ENCODE peak calls at places on chromosomes 13 and 19, in ten cellular contexts. I is left ventricle myocardium inferior, U is aorta, D is neural progenitor cell, Z is dorsolateral prefrontal cortex, X is SK-N-SH, V is fibroblast of lung, T is retinal pigment epithelial cell, M is hepatocyte, Y is cardiac fibroblast. F is an unnamed sample.
A peak's percentile ranks its signal among the peaks of the same experiment; 100 is the strongest.

GRCh38 chr19:18021121-18021755 is 13.3 kb downstream of the ARRDC2 start:
- DNase-seq in V (peak; percentile 71), U (peak; percentile 96), Y (peak; percentile 95), T (no peak), I (peak; percentile 91), Z (peak; percentile 69), X (no peak), D (no peak), M (no peak), F (peak; percentile 96)

GRCh38 chr13:40452038-40452666 is 214.3 kb downstream of the FOXO1 start:
- DNase-seq in T (no peak), I (no peak), D (no peak), X (no peak), Y (no peak), U (no peak), Z (no peak), M (no peak), V (no peak), F (no peak)

GRCh38 chr19:31718041-31718440 is 368.8 kb upstream of the TSHZ3 start:
- DNase-seq in U (no peak), T (no peak), Y (no peak), V (peak; percentile 39), I (no peak), D (no peak), Z (no peak), X (peak; percentile 42), M (no peak), F (peak; percentile 4)

GRCh38 chr13:76210262-76210661 is 574.1 kb downstream of the LMO7 start:
- DNase-seq in Y (peak; percentile 12), I (peak; percentile 47), D (no peak), Z (no peak), U (no peak), T (no peak), V (peak; percentile 13), M (no peak), X (no peak), F (peak; percentile 9)

GRCh38 chr19:35307990-35308389 is 16.0 kb downstream of the MAG start:
- DNase-seq in I (no peak), U (no peak), V (no peak), T (no peak), D (no peak), X (no peak), Z (no peak), M (no peak), Y (no peak), F (no peak)

GRCh38 chr19:2446390-2446789 is 10.4 kb downstream of the LMNB2 start:
- DNase-seq in V (no peak), M (no peak), X (no peak), U (peak; percentile 38), I (no peak), T (peak; percentile 51), Y (no peak), D (no peak), Z (no peak), F (no peak)

GRCh38 chr13:37602743-37603381 is 4.3 kb upstream of the POSTN start:
- DNase-seq in U (no peak), T (no peak), M (peak; percentile 10), Z (no peak), X (peak; percentile 3), V (peak; percentile 64), I (no peak), D (no peak), Y (peak; percentile 63), F (peak; percentile 61)

GRCh38 chr13:68927387-68928026 is 1180.1 kb upstream of the ATXN8OS start:
- DNase-seq in V (peak; percentile 0), D (peak; percentile 83), Z (no peak), I (no peak), T (peak; percentile 7), U (no peak), Y (no peak), M (peak; percentile 70), X (peak; percentile 6), F (peak; percentile 11)

GRCh38 chr13:31982540-31982939 is 49.0 kb upstream of the FRY start:
- DNase-seq in V (peak; percentile 95), I (peak; percentile 68), X (peak; percentile 54), D (no peak), Z (no peak), T (peak; percentile 94), M (peak; percentile 70), U (peak; percentile 88), Y (peak; percentile 98), F (peak; percentile 98)

GRCh38 chr19:38277549-38277948 is 13.2 kb downstream of the SPINT2 start:
- DNase-seq in V (peak; percentile 68), U (no peak), Y (peak; percentile 59), Z (no peak), I (no peak), M (no peak), T (no peak), D (no peak), X (no peak), F (peak; percentile 47)
- H3K4me3 ChIP-seq in V (no peak overlapping the region), U (peak overlapping the region; percentile 39), Y (no peak overlapping the region), Z (no peak overlapping the region), I (peak overlapping the region; percentile 13), M (no peak overlapping the region), T (no peak overlapping the region), D (no peak overlapping the region), X (no peak overlapping the region), F (no peak overlapping the region)

GRCh38 chr19:53103141-53103902 is at the start of gene ZNF160:
- DNase-seq in Z (peak; percentile 98), D (peak; percentile 98), V (peak; percentile 95), U (peak; percentile 100), X (peak; percentile 100), T (peak; percentile 83), Y (peak; percentile 96), I (peak; percentile 100), M (peak; percentile 99), F (peak; percentile 98)

GRCh38 chr19:53103903-53104203 is 631 bp upstream of the ZNF160 start:
- DNase-seq in Z (no peak), D (no peak), V (no peak), X (no peak), M (no peak), U (no peak), I (no peak), Y (no peak), T (peak; percentile 13), F (no peak)

GRCh38 chr19:53101518-53101917 is 1.7 kb downstream of the ZNF160 start:
- DNase-seq in I (no peak), M (peak; percentile 64), Z (no peak), V (no peak), Y (peak; percentile 24), T (no peak), D (no peak), X (peak; percentile 34), U (no peak), F (peak; percentile 29)

GRCh38 chr19:53102186-53102585 is 1.0 kb downstream of the ZNF160 start:
- DNase-seq in I (no peak), V (no peak), Z (no peak), T (no peak), Y (peak; percentile 3), M (peak; percentile 20), U (no peak), D (peak; percentile 47), X (peak; percentile 59), F (no peak)

DNA sequence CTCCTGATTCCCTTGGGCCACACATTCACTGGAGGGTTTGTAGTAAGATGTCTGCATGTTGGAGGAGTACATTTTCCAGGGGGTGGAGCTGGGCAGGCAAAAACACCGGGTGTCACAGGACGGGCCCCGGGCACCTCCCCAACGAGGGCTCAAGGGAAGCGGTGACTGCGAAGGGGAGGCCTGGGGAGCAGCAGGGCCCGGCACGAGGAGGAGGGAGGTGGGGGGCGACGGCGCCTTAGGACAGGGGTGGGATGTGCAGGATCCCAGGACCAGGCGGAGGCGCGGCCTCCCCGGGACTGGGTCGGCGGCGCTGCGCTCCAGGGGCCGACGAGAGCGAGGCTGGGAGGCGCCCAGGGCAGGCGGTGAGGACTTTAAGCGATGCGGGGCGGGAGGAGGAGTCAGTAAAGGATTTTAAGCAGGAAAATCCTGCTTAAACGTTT is 501 bp downstream of the ZNF160 start:
- DNase-seq in M (peak; percentile 65), U (peak; percentile 64), Z (no peak), X (peak; percentile 69), D (peak; percentile 61), T (peak; percentile 7), V (peak; percentile 24), I (peak; percentile 40), Y (peak; percentile 51), F (peak; percentile 60)
- H3K4me3 ChIP-seq in M (peak overlapping the region; percentile 85), U (peak overlapping the region; percentile 61), Z (peak overlapping the region; percentile 94), X (peak overlapping the region; percentile 90), D (peak overlapping the region; percentile 86), T (peak overlapping the region; percentile 94), V (peak overlapping the region; percentile 80), I (peak overlapping the region; percentile 93), Y (peak overlapping the region; percentile 88), F (peak overlapping the region; percentile 96)

GRCh38 chr19:37506387-37507166 is at the start of gene ZNF793:
- DNase-seq in U (peak; percentile 83), Y (peak; percentile 85), M (peak; percentile 91), T (peak; percentile 62), Z (peak; percentile 72), D (peak; percentile 90), X (peak; percentile 75), I (peak; percentile 85), V (peak; percentile 92), F (peak; percentile 88)
- H3K4me3 ChIP-seq in U (peak within 1 kb of the TSS; percentile 95), Y (peak within 1 kb of the TSS; percentile 60), M (peak within 1 kb of the TSS; percentile 93), T (peak within 1 kb of the TSS; percentile 97), Z (peak within 1 kb of the TSS; percentile 82), D (peak within 1 kb of the TSS; percentile 85), X (peak within 1 kb of the TSS; percentile 82), I (peak within 1 kb of the TSS; percentile 69), V (peak within 1 kb of the TSS; percentile 70), F (peak within 1 kb of the TSS; percentile 85)

GRCh38 chr19:47176071-47176626 is 45.5 kb downstream of the SAE1 start:
- DNase-seq in M (no peak), D (no peak), T (no peak), I (no peak), Y (peak; percentile 82), U (no peak), Z (no peak), X (no peak), V (peak; percentile 78), F (peak; percentile 65)
- H3K4me3 ChIP-seq in M (no peak overlapping the region), D (no peak overlapping the region), T (no peak overlapping the region), I (no peak overlapping the region), Y (no peak overlapping the region), U (no peak overlapping the region), Z (no peak overlapping the region), X (no peak overlapping the region), V (no peak overlapping the region), F (no peak overlapping the region)